ENCODE peak calls at places on chromosome 10, in ten cellular contexts. F, J, P, Y, I, S, V, H, G and E are unnamed samples.

GRCh38 chr10:128062837-128063563 is 63.2 kb downstream of the MKI67 start:
- DNase-seq in F (peak; percentile 64), J (no peak), P (peak; percentile 37), Y (no peak), I (no peak), S (no peak), V (peak; percentile 75), H (no peak), G (no peak), E (no peak)

GRCh38 chr10:69043931-69044531 is 43.9 kb upstream of the SRGN start:
- DNase-seq in F (no peak), J (no peak), P (no peak), Y (no peak), I (no peak), S (no peak), V (no peak), H (no peak), G (no peak), E (no peak)

GRCh38 chr10:28331821-28332220 is 29.0 kb upstream of the MPP7 start:
- DNase-seq in F (no peak), J (no peak), P (no peak), Y (no peak), I (no peak), S (no peak), V (no peak), H (peak; percentile 87), G (no peak), E (no peak)

GRCh38 chr10:35765039-35765662 is 123.1 kb upstream of the FZD8 start:
- DNase-seq in F (peak; percentile 14), J (no peak), P (no peak), Y (no peak), I (no peak), S (no peak), V (no peak), H (no peak), G (peak; percentile 52), E (no peak)

GRCh38 chr10:85067955-85068354 is 739.6 kb downstream of the CCSER2 start:
- DNase-seq in F (no peak), J (no peak), P (no peak), Y (no peak), I (no peak), S (no peak), V (no peak), H (no peak), G (no peak), E (no peak)

GRCh38 chr10:132972986-132973902 is 30.9 kb upstream of the CFAP46 start:
- DNase-seq in F (no peak), J (no peak), P (no peak), Y (no peak), I (no peak), S (no peak), V (no peak), H (no peak), G (no peak), E (no peak)

GRCh38 chr10:13672505-13672904 is 85.7 kb downstream of the PRPF18 start:
- DNase-seq in F (no peak), J (no peak), P (no peak), Y (no peak), I (no peak), S (no peak), V (no peak), H (no peak), G (peak; percentile 62), E (no peak)

GRCh38 chr10:73905256-73906018 is 5.5 kb upstream of the PLAU start:
- DNase-seq in F (no peak), J (no peak), P (no peak), Y (peak; percentile 47), I (no peak), S (no peak), V (no peak), H (no peak), G (no peak), E (no peak)

GRCh38 chr10:97676770-97677581 is 10.1 kb downstream of the AVPI1 start:
- DNase-seq in F (peak; percentile 42), J (no peak), P (peak; percentile 54), Y (peak; percentile 37), I (no peak), S (no peak), V (peak; percentile 32), H (peak; percentile 66), G (no peak), E (no peak)